ENCODE peak calls at places on chromosome 19, in four cellular contexts. X, E, I and R are unnamed samples.
A peak's percentile ranks its signal among the peaks of the same experiment; 100 is the strongest.

GRCh38 chr19:10010247-10010691 is at the start of gene COL5A3:
- DNase-seq in X (no peak), E (peak; percentile 58), I (no peak), R (no peak)

GRCh38 chr19:51712461-51713081 is 11.2 kb downstream of the HAS1 start:
- DNase-seq in X (no peak), E (peak; percentile 35), I (peak; percentile 65), R (no peak)

GRCh38 chr19:4083677-4084546 is 17.2 kb upstream of the ZBTB7A start:
- DNase-seq in X (no peak), E (no peak), I (peak; percentile 62), R (no peak)

GRCh38 chr19:43634068-43634467 is 5.6 kb downstream of the CADM4 start:
- DNase-seq in X (no peak), E (no peak), I (no peak), R (no peak)

GRCh38 chr19:19064098-19064722 is 416 bp downstream of the SLC25A42 start:
- DNase-seq in X (no peak), E (no peak), I (no peak), R (no peak)

GRCh38 chr19:39236527-39236926 is 8.3 kb downstream of the IFNL3 start:
- DNase-seq in X (no peak), E (no peak), I (no peak), R (no peak)

GRCh38 chr19:10069046-10069445 is 17.1 kb upstream of the SHFL start:
- DNase-seq in X (no peak), E (peak; percentile 10), I (no peak), R (no peak)

GRCh38 chr19:10454267-10454666 is 33.9 kb downstream of the PDE4A start:
- DNase-seq in X (no peak), E (peak; percentile 18), I (peak; percentile 55), R (no peak)

GRCh38 chr19:18932216-18932841 is 8.7 kb downstream of the HOMER3 start:
- DNase-seq in X (no peak), E (no peak), I (peak; percentile 92), R (peak; percentile 58)

GRCh38 chr19:55675661-55676354 is 782 bp downstream of the EPN1 start:
- DNase-seq in X (no peak), E (no peak), I (no peak), R (peak; percentile 29)

GRCh38 chr19:30327331-30327730 is 44.9 kb upstream of the ZNF536 start:
- DNase-seq in X (no peak), E (no peak), I (no peak), R (no peak)

GRCh38 chr19:10227215-10227971 is 3.7 kb downstream of the S1PR2 start:
- DNase-seq in X (no peak), E (no peak), I (no peak), R (no peak)

GRCh38 chr19:45953676-45954075 is 20.0 kb downstream of the NOVA2 start:
- DNase-seq in X (no peak), E (no peak), I (no peak), R (no peak)
- H3K9me1 ChIP-seq in X (no peaks in the 10 kb centered on the region), E (peaks cover 4% of the 10 kb centered on the region), I (no peaks in the 10 kb centered on the region), R (no peaks in the 10 kb centered on the region)

GRCh38 chr19:2699413-2700142 is 2.9 kb downstream of the GNG7 start:
- DNase-seq in X (no peak), E (no peak), I (no peak), R (no peak)
- H3K4me3 ChIP-seq in X (no peak overlapping the region), E (no peak overlapping the region), I (no peak overlapping the region), R (no peak overlapping the region)

GRCh38 chr19:17580470-17581000 is 25.1 kb downstream of the COLGALT1 start:
- DNase-seq in X (no peak), E (no peak), I (no peak), R (no peak)
- H3K9me1 ChIP-seq in X (no peaks in the 10 kb centered on the region), E (peaks cover 10% of the 10 kb centered on the region), I (peaks cover 14% of the 10 kb centered on the region), R (no peaks in the 10 kb centered on the region)

DNA sequence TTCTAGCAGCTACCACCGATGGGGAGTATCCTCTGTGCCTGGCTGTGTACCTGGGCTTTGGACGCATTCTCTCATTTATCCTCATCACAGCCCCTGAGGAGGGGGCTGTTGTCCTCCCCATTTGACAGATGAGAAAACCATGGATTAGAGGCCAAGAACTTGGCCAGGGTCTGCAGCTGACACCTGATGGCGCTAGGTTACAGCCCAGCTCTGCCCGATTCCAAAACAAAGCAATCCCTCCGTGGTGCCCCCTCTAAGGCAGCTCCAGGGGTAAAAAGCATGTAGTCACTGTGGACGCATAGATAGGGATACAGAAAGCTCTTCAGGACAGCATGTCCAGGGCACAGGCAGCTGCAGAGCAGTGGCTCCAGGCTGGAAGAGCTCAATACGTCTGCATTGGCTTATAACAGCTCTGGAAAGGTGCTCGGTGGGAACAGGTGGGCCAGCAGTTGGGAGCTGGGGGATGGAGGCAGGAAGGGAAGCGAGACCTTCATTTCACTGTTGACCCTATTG is 35.4 kb upstream of the UQCRFS1 start:
- DNase-seq in X (no peak), E (no peak), I (no peak), R (no peak)
- H3K4me3 ChIP-seq in X (no peak overlapping the region), E (no peak overlapping the region), I (no peak overlapping the region), R (no peak overlapping the region)

GRCh38 chr19:54207908-54208783 is 7.5 kb downstream of the RPS9 start:
- DNase-seq in X (no peak), E (peak; percentile 78), I (peak; percentile 94), R (peak; percentile 48)
- H3K9me1 ChIP-seq in X (peaks cover 2% of the 10 kb centered on the region), E (peaks cover 27% of the 10 kb centered on the region), I (peaks cover 23% of the 10 kb centered on the region), R (no peaks in the 10 kb centered on the region)

GRCh38 chr19:1253514-1254080 is 5.2 kb downstream of the MIDN start:
- DNase-seq in X (no peak), E (peak; percentile 88), I (peak; percentile 77), R (no peak)
- H3K4me3 ChIP-seq in X (peak overlapping the region; percentile 51), E (peak overlapping the region; percentile 94), I (peak overlapping the region; percentile 93), R (peak overlapping the region; percentile 13)

DNA sequence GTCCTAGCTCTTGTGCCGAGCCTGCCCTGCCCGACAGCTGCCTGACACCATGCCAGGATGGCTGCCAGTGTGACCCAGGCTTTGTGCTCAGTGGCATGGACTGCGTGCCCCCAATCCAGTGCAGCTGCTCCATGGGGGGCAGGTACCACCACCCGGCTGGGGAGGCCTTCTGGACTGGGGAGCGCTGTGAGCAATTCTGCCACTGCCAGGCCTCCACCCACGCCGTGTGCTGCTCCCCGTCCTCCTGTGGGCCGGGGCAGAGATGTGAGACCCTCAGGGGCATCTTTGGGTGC is 9.4 kb upstream of the FXYD3 start:
- DNase-seq in X (no peak), E (no peak), I (no peak), R (no peak)
- H3K9me1 ChIP-seq in X (no peaks in the 10 kb centered on the region), E (no peaks in the 10 kb centered on the region), I (no peaks in the 10 kb centered on the region), R (no peaks in the 10 kb centered on the region)

GRCh38 chr19:2239771-2240770 is 3.4 kb downstream of the SF3A2 start:
- DNase-seq in X (no peak), E (peak; percentile 48), I (peak; percentile 76), R (peak; percentile 96)
- H3K4me3 ChIP-seq in X (peak overlapping the region; percentile 31), E (peak overlapping the region; percentile 25), I (peak overlapping the region; percentile 97), R (peak overlapping the region; percentile 57)